ENCODE peak calls at places on chromosomes 12 and 14, in five cellular contexts. P is HepG2, F is H1, Q is HCT116, E is GM12878. U is an unnamed sample.

GRCh38 chr12:54207539-54208267 is 18.9 kb upstream of the SMUG1 start:
- DNase-seq in P (peak), F (peak), Q (peak), E (no peak), U (peak)

GRCh38 chr12:132364348-132364902 is 35.0 kb upstream of the GALNT9 start:
- DNase-seq in P (no peak), F (no peak), Q (no peak), E (no peak), U (no peak)

GRCh38 chr14:74712499-74713394 is at the start of the genes AREL1 and FCF1:
- DNase-seq in P (peak), F (peak), Q (peak), E (peak), U (peak)

GRCh38 chr12:5481645-5482044 is 49.7 kb downstream of the NTF3 start:
- DNase-seq in P (no peak), F (no peak), Q (no peak), E (no peak), U (no peak)

GRCh38 chr12:20555015-20555414 is 140.1 kb upstream of the SLCO1C1 start:
- DNase-seq in P (no peak), F (no peak), Q (no peak), E (no peak), U (no peak)

GRCh38 chr14:32906672-32907071 is 32.0 kb upstream of the NPAS3 start:
- DNase-seq in P (no peak), F (no peak), Q (no peak), E (no peak), U (no peak)

GRCh38 chr12:47715393-47715876 is 9.6 kb upstream of the RPAP3 start:
- DNase-seq in P (peak), F (peak), Q (peak), E (no peak), U (peak)

GRCh38 chr14:44453433-44454171 is 53.5 kb downstream of the FSCB start:
- DNase-seq in P (no peak), F (no peak), Q (no peak), E (no peak), U (no peak)

GRCh38 chr14:99576304-99576703 is 27.7 kb downstream of the CCDC85C start:
- DNase-seq in P (no peak), F (no peak), Q (no peak), E (no peak), U (no peak)

GRCh38 chr12:1501695-1502440 is 92.5 kb downstream of the FBXL14 start:
- DNase-seq in P (no peak), F (no peak), Q (no peak), E (no peak), U (no peak)

GRCh38 chr14:86035882-86036281 is 505.9 kb downstream of the FLRT2 start:
- DNase-seq in P (peak), F (peak), Q (no peak), E (no peak), U (peak)

GRCh38 chr12:76158518-76159321 is 74.2 kb upstream of the NAP1L1 start:
- DNase-seq in P (peak), F (peak), Q (peak), E (peak), U (peak)

GRCh38 chr12:2339022-2339431 is 286.2 kb downstream of the CACNA1C start:
- DNase-seq in P (no peak), F (no peak), Q (no peak), E (no peak), U (no peak)

GRCh38 chr12:119686776-119687175 is 18.8 kb downstream of the PRKAB1 start:
- DNase-seq in P (no peak), F (no peak), Q (no peak), E (no peak), U (no peak)

GRCh38 chr12:70351076-70351475 is 15.0 kb upstream of the KCNMB4 start:
- DNase-seq in P (no peak), F (no peak), Q (no peak), E (no peak), U (no peak)

GRCh38 chr14:67187826-67188225 is 1.4 kb upstream of the GARIN2 start:
- DNase-seq in P (no peak), F (no peak), Q (peak), E (no peak), U (no peak)

GRCh38 chr14:53391631-53392030 is 238.5 kb upstream of the DDHD1 start:
- DNase-seq in P (no peak), F (no peak), Q (peak), E (no peak), U (no peak)

GRCh38 chr14:95157987-95158712 is 821 bp upstream of the DICER1 start:
- DNase-seq in P (peak), F (no peak), Q (no peak), E (no peak), U (peak)

GRCh38 chr14:57502581-57503254 is 9.1 kb upstream of the CCDC198 start:
- DNase-seq in P (no peak), F (no peak), Q (no peak), E (no peak), U (no peak)

GRCh38 chr12:76007640-76008039 is 23.9 kb downstream of the PHLDA1 start:
- DNase-seq in P (no peak), F (no peak), Q (no peak), E (no peak), U (no peak)

GRCh38 chr12:10716704-10717315 is 6.3 kb downstream of the YBX3 start:
- DNase-seq in P (no peak), F (no peak), Q (peak), E (no peak), U (no peak)

GRCh38 chr14:85088231-85088630 is 441.7 kb upstream of the FLRT2 start:
- DNase-seq in P (no peak), F (no peak), Q (no peak), E (no peak), U (no peak)

GRCh38 chr12:27331299-27331926 is 1.2 kb upstream of the BMAL2 start:
- DNase-seq in P (peak), F (no peak), Q (peak), E (peak), U (peak)

GRCh38 chr12:121673013-121673441 is 3.6 kb upstream of the MORN3 start:
- DNase-seq in P (no peak), F (no peak), Q (no peak), E (no peak), U (no peak)

GRCh38 chr12:131223791-131224567 is 270.3 kb downstream of the ADGRD1 start:
- DNase-seq in P (no peak), F (peak), Q (peak), E (no peak), U (peak)
- TF ChIP-seq SRF in P (no peak), F (no peak), Q (no peak), E (no peak), U (peak)

DNA sequence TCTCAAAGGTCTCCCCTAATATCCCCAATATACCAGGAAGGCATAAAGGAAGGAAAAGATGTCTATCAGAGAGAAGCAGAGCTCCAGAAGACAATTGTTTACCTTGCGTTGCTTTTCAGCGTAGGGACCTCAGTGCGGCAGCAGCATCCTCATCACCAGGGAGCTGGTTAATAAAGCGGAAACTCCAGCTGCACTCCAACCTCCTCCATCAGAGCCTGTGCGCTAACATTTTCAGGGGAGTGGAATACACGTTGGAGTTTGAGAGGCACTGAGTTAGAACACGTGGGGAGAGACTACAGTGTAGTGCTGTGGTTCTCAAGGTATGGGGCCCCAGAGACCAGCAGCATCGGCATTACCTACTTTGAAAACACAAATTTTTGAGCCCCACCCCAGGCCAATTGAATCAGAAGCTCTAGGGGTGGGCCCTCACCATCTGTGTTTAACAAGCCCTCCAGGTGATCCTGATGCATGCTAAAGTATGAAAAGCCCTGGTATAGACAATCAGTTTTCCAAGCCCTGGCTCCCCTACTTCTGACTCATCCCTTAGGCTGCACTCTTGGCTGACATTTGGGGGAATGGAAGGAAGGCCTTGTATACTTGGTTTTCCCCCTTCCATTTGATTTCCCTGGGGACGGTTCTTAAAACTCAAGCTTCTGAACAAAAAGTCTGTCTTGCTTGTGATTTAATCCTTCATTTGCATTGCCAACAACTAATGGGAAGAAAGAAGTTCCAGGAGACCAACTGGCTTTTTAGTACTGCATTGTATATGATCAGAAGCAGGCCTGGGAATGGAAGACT is 419.0 kb upstream of the CCDC196 start:
- DNase-seq in P (no peak), F (no peak), Q (no peak), E (no peak), U (no peak)
- TF ChIP-seq SRF in P (no peak), F (no peak), Q (no peak), E (no peak), U (no peak)

DNA sequence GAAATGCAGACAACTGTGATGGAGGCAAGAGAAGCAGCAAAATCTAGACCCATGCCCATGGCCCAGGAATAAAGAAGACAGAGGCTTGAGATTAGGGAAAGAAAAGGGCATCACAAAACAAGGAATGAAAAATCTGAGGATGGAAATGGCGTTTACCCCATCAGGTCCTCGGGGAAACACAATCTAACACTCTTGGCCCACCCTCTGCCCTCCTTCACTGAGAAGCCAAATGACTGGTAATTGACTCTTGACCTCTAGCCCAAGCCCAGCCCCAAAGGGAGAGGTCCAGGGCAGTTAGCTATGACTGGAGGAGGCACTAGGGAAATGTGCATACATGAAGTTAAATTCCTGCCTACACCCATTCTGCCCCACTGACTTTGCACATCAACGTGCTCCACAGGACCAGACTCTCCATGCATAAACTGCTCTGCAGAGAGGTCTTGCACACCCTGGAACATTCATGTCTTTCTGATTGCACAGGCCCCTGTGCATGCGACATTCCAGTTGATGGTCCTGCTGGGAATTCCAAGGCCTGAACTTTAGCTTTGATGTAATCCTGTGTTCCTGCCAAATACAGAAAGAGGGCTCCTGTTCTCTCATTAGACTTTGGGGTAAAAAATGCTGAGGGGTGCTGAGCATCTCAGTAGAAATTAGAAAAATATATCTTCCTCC is 5.7 kb downstream of the ZFHX2 start:
- DNase-seq in P (peak), F (no peak), Q (no peak), E (no peak), U (no peak)
- TF ChIP-seq SRF in P (no peak), F (no peak), Q (no peak), E (no peak), U (no peak)

GRCh38 chr12:43222796-43223195 is 329.2 kb downstream of the ADAMTS20 start:
- DNase-seq in P (no peak), F (no peak), Q (no peak), E (no peak), U (no peak)
- TF ChIP-seq SRF in P (no peak), F (no peak), Q (no peak), E (no peak), U (no peak)

GRCh38 chr12:108668532-108668931 is 34.8 kb upstream of the SELPLG start:
- DNase-seq in P (no peak), F (no peak), Q (no peak), E (no peak), U (no peak)

GRCh38 chr12:108665608-108666202 is 32.0 kb upstream of the SELPLG start:
- DNase-seq in P (peak), F (no peak), Q (no peak), E (no peak), U (no peak)

GRCh38 chr12:108664338-108665258 is 30.9 kb upstream of the SELPLG start:
- DNase-seq in P (peak), F (peak), Q (peak), E (peak), U (peak)

GRCh38 chr12:108666326-108666995 is 32.8 kb upstream of the SELPLG start:
- DNase-seq in P (peak), F (no peak), Q (no peak), E (no peak), U (no peak)

DNA sequence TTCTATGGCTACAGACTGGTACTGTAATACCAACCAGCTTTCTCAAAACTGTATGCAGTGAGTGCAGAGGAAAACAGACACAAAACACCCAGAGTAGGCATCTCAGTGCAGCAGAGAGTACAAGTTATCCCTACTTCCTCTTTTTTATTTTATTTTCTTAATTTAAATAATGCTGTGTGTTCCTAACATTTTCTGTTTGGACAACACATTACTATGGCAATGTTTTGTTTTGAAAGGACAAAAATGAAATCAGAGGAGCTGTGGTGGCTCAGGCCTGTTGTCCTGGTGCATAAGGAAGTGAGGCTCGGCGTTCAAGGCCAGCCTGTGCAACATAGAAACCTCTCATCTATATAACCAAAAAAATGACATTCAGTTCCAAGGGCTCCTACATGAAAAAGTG is 33.7 kb upstream of the SELPLG start:
- DNase-seq in P (peak), F (no peak), Q (no peak), E (no peak), U (no peak)
- TF ChIP-seq SRF in P (no peak), F (no peak), Q (no peak), E (no peak), U (no peak)

DNA sequence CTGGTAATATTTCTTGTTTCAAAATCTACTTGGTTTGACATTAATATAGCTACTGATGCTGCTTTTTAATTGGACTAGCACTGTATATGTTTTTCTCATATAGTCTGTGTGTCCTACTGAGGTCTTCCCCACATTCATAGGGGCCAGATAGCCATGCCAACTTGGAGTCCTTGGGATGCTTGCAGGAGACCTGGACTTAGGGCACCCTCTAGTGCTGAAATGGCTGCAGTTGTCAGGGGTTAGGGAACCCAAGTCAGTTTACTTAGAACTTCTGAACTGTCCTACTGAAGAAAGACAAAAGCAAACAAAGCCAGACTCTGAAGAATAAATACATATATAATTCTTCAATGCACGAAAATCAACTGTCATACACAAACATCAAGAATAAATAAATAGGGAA is 279.9 kb upstream of the SYT1 start:
- DNase-seq in P (peak), F (peak), Q (peak), E (no peak), U (no peak)
- TF ChIP-seq SRF in P (no peak), F (no peak), Q (no peak), E (no peak), U (no peak)

DNA sequence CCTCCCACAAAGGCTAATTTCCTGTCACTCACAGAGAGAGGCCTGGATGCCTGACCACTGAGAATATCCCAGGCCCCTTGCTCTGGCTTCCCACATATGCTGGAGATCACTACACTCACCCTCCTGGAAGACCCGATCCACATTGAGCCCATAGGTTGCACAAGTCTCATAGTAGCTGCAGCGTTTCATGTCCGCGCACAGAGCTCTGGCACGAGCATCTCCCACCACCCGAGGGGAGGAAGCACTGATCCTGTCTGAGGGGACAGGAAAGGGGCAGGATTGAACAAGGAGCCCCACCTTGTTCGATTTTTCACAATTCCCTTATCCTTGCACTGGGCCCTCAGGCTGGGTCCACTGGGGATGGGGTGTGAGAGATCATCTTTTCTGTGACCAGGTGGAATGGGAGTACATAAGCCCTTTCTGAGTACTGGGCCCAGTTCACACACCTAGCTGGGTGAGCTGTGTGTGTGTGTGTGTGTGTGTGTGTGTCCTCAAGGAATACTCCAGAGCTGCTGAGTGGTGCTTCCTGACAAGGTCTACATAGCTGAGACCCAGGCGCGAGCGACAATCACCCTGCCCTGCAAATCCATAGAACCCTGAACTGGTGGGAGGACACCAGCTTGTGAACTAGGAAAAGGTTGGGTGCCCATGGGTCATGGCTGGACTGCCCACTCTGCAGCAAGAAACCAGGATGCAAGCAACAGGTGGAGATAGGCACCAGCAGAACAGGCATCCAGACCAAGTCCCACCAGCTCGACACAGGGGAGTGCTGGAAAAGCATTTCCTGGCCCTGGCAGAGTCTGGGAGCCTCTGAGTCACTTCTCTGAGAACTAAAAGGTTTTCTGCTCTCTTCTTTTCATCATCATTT is 5.6 kb downstream of the AGAP2 start:
- DNase-seq in P (no peak), F (no peak), Q (no peak), E (no peak), U (no peak)
- TF ChIP-seq SRF in P (no peak), F (no peak), Q (no peak), E (no peak), U (no peak)

GRCh38 chr12:44875954-44876553 is at the start of gene NELL2:
- DNase-seq in P (no peak), F (peak), Q (no peak), E (no peak), U (peak)
- TF ChIP-seq SRF in P (no peak), F (no peak), Q (no peak), E (no peak), U (no peak)

U was measured in K562.